ENCODE peak calls at places on chromosomes 7 and 10, in nine cellular contexts. W is GM10248, S is progenitor cell of endocrine pancreas, I is colonic mucosa, U is astrocyte of the spinal cord, E is nephron progenitor cell, H is mammary epithelial cell, N is LNCaP clone FGC, F is A549. R is an unnamed sample.

GRCh38 chr7:51263631-51264484 is 52.8 kb downstream of the COBL start:
- DNase-seq in W (no peak), S (no peak), I (peak; percentile 77), U (no peak), E (no peak), H (peak; percentile 23), N (peak; percentile 93), F (no peak), R (peak; percentile 51)

GRCh38 chr7:98654524-98655272 is 37.6 kb downstream of the NPTX2 start:
- DNase-seq in W (no peak), S (no peak), I (no peak), U (no peak), E (no peak), H (no peak), N (no peak), F (no peak), R (no peak)

GRCh38 chr7:142248-142955 is 50.0 kb upstream of the FAM20C start:
- DNase-seq in W (no peak), S (no peak), I (peak; percentile 72), U (no peak), E (no peak), H (no peak), N (peak; percentile 60), F (no peak), R (no peak)

GRCh38 chr10:36621346-36621745 is 504.1 kb upstream of the ANKRD30A start:
- DNase-seq in W (no peak), S (no peak), I (no peak), U (peak; percentile 29), E (no peak), H (no peak), N (no peak), F (no peak), R (no peak)

GRCh38 chr10:80952436-80952835 is 414.7 kb downstream of the SH2D4B start:
- DNase-seq in W (no peak), S (no peak), I (no peak), U (no peak), E (no peak), H (no peak), N (no peak), F (no peak), R (no peak)

GRCh38 chr10:67790534-67791408 is 47.2 kb downstream of the DNAJC12 start:
- DNase-seq in W (no peak), S (no peak), I (no peak), U (peak; percentile 42), E (no peak), H (peak; percentile 82), N (no peak), F (peak; percentile 55), R (no peak)

GRCh38 chr7:100629117-100629711 is 12.1 kb downstream of the TFR2 start:
- DNase-seq in W (no peak), S (no peak), I (no peak), U (no peak), E (peak; percentile 51), H (no peak), N (no peak), F (peak; percentile 72), R (no peak)

GRCh38 chr10:103395754-103396066 is 565 bp downstream of the ATP5MK start:
- DNase-seq in W (peak; percentile 19), S (no peak), I (no peak), U (peak; percentile 19), E (peak; percentile 27), H (peak; percentile 15), N (no peak), F (peak; percentile 11), R (no peak)

GRCh38 chr10:72219229-72219814 is 3.2 kb upstream of the ASCC1 start:
- DNase-seq in W (no peak), S (no peak), I (no peak), U (no peak), E (no peak), H (no peak), N (no peak), F (no peak), R (no peak)

GRCh38 chr10:72218756-72219155 is 2.7 kb upstream of the ASCC1 start:
- DNase-seq in W (no peak), S (no peak), I (no peak), U (no peak), E (no peak), H (no peak), N (no peak), F (no peak), R (no peak)

GRCh38 chr10:72218329-72218728 is 2.3 kb upstream of the ASCC1 start:
- DNase-seq in W (no peak), S (no peak), I (no peak), U (no peak), E (no peak), H (no peak), N (no peak), F (no peak), R (no peak)

GRCh38 chr10:72220637-72221036 is 4.6 kb upstream of the ASCC1 start:
- DNase-seq in W (no peak), S (no peak), I (no peak), U (no peak), E (no peak), H (no peak), N (no peak), F (no peak), R (no peak)

DNA sequence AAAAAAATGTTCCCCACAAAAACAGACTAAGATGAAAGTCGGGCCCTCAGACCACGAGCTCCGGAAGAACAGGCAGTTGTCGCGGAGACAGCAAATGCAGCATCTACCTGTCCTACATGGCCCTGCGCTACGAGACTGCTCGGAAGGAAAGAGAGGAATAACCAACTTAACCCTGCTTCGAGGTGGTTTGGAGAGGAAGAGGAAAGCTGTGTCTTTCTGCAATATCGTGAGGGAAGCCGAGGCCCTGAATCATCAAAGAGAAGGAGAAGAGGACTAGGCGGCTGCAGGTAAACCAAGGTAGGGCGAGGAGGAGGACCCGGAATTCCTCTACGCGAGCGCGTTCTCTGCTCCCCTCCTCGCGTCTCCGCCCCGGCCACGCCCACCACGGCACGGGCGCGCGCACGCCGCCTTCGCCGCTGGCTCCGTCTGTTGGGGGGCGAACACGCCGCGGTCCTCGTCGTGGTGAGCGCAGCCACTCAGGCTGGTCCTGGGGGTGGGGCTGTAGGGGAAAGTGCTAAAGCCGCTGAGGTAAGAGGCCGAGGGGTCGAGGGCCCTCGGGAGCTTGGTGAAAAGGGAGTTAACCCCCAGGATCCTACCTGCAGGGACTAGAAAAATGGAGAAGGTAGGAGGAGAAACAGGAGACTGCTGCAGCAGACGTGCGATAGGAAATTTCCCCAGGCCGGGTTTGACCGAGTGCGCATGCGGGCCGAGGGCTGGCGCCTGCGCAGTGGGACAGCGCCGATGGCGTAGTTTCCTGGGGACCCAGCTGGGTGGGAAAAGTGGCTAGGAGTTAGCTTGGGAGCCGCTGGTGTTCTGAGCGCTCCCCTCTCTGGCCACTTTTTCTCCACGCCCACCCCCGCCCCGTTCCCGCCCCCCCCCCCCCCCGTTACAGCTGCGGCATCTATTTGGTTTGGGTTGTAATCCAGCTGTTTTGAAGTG is at the start of the genes ANAPC16 and ASCC1:
- DNase-seq in W (peak; percentile 91), S (peak; percentile 94), I (peak; percentile 94), U (peak; percentile 95), E (peak; percentile 94), H (peak; percentile 93), N (peak; percentile 73), F (peak; percentile 95), R (peak; percentile 98)
- TF ChIP-seq CTCF in W (no peak), S (no peak), I (no peak), U (no peak), E (no peak), H (no peak), N (no peak), F (no peak), R (no peak)

DNA sequence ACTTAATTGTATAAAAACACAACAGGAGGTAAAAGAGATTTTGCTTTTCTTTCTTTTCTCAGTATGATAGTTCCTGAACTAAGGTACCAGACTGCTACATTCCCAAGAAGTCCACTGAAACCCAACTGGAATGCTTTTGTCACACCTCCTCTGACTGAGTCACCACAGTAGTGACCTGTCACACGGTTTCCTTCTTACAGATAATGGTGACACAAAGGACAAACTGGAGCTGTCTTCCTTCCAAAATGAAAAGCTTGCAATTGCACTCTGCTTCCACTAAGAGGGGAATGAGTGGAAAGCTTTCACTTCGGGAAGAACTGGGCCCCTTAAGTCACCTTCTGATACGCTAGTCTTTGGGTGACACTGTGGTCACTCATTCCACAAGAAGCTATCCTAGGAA is 122.2 kb downstream of the KMT2E start:
- DNase-seq in W (no peak), S (no peak), I (no peak), U (no peak), E (no peak), H (no peak), N (no peak), F (no peak), R (no peak)
- TF ChIP-seq CTCF in W (no peak), S (no peak), I (no peak), U (no peak), E (no peak), H (peak; percentile 12), N (no peak), F (no peak), R (peak; percentile 6)

GRCh38 chr7:28533731-28534531 is 121.6 kb downstream of the CREB5 start:
- DNase-seq in W (no peak), S (no peak), I (peak; percentile 23), U (peak; percentile 61), E (peak; percentile 17), H (peak; percentile 26), N (no peak), F (peak; percentile 30), R (no peak)

GRCh38 chr7:28533267-28533666 is 120.9 kb downstream of the CREB5 start:
- DNase-seq in W (no peak), S (no peak), I (no peak), U (no peak), E (no peak), H (no peak), N (no peak), F (no peak), R (no peak)

GRCh38 chr7:28530175-28531142 is 118.1 kb downstream of the CREB5 start:
- DNase-seq in W (no peak), S (no peak), I (no peak), U (peak; percentile 66), E (no peak), H (no peak), N (no peak), F (no peak), R (no peak)

GRCh38 chr7:28539289-28539981 is 127.1 kb downstream of the CREB5 start:
- DNase-seq in W (peak; percentile 64), S (no peak), I (no peak), U (no peak), E (no peak), H (peak; percentile 8), N (no peak), F (no peak), R (no peak)

GRCh38 chr7:28536259-28536658 is 123.9 kb downstream of the CREB5 start:
- DNase-seq in W (no peak), S (no peak), I (no peak), U (peak; percentile 21), E (peak; percentile 30), H (peak; percentile 55), N (no peak), F (peak; percentile 31), R (no peak)
- TF ChIP-seq CTCF in W (no peak), S (peak; percentile 52), I (no peak), U (peak; percentile 50), E (peak; percentile 37), H (peak; percentile 82), N (peak; percentile 50), F (no peak), R (peak; percentile 44)

GRCh38 chr7:151011097-151011409 is 13.2 kb downstream of the ATG9B start:
- DNase-seq in W (no peak), S (no peak), I (no peak), U (no peak), E (no peak), H (no peak), N (no peak), F (no peak), R (no peak)

GRCh38 chr7:151012031-151012692 is 12.1 kb downstream of the ATG9B start:
- DNase-seq in W (no peak), S (no peak), I (peak; percentile 78), U (no peak), E (no peak), H (no peak), N (no peak), F (no peak), R (no peak)

GRCh38 chr7:151013728-151014497 is 10.4 kb downstream of the ATG9B start:
- DNase-seq in W (peak; percentile 78), S (peak; percentile 44), I (peak; percentile 74), U (peak; percentile 29), E (peak; percentile 58), H (no peak), N (no peak), F (no peak), R (no peak)

GRCh38 chr7:151013356-151013727 is 11.0 kb downstream of the ATG9B start:
- DNase-seq in W (no peak), S (no peak), I (peak; percentile 36), U (no peak), E (no peak), H (no peak), N (no peak), F (no peak), R (no peak)

DNA sequence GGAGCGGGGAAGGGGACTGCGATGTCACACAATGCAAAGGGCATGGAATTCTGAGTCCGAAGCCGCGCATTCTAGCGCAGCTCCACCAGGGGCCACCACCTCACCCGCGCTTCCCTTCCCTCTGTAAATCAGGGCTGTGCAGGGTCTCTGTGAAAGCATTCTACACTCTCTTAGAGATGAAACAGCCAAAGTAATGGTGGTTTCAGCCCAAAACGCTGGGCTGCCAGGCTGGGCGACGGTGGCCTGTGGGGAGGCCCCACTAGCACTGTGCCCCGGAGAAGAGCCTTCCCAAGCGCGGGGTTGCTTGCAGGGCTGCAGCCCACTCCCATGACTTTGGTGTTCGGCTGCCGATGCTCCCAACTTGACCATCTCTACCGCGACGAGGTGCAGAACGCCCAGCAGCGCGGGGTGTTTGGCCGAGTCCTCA is 11.4 kb downstream of the ATG9B start:
- DNase-seq in W (no peak), S (no peak), I (no peak), U (peak; percentile 33), E (peak; percentile 58), H (no peak), N (no peak), F (peak; percentile 54), R (no peak)
- TF ChIP-seq CTCF in W (no peak), S (peak; percentile 67), I (no peak), U (peak; percentile 78), E (peak; percentile 55), H (peak; percentile 75), N (peak; percentile 25), F (peak; percentile 52), R (peak; percentile 59)

R was measured in osteocyte.